ENCODE peak calls at places on chromosomes 6 and 20, in nine cellular contexts. One of them, this sample, is unnamed.

GRCh38 chr6:76052314-76052713 is 20.1 kb downstream of the IMPG1 start:
- DNase-seq in NT2/D1: no peak
- DNase-seq in ovary: no peak
- DNase-seq in CD8-positive, alpha-beta memory T cell: no peak
- DNase-seq in Panc1: no peak
- DNase-seq in colonic mucosa: no peak
- DNase-seq in right cardiac atrium: no peak
- DNase-seq in pancreas: no peak
- DNase-seq in cardiac muscle cell: no peak
- DNase-seq in this sample: no peak

GRCh38 chr6:162489406-162489976 is 238.1 kb downstream of the PRKN start:
- DNase-seq in NT2/D1: no peak
- DNase-seq in ovary: no peak
- DNase-seq in CD8-positive, alpha-beta memory T cell: no peak
- DNase-seq in Panc1: no peak
- DNase-seq in colonic mucosa: no peak
- DNase-seq in right cardiac atrium: no peak
- DNase-seq in pancreas: no peak
- DNase-seq in cardiac muscle cell: no peak
- DNase-seq in this sample: no peak

GRCh38 chr6:3196770-3197169 is 30.7 kb downstream of the TUBB2B start:
- DNase-seq in NT2/D1: no peak
- DNase-seq in ovary: no peak
- DNase-seq in CD8-positive, alpha-beta memory T cell: no peak
- DNase-seq in Panc1: no peak
- DNase-seq in colonic mucosa: no peak
- DNase-seq in right cardiac atrium: no peak
- DNase-seq in pancreas: no peak
- DNase-seq in cardiac muscle cell: no peak
- DNase-seq in this sample: no peak

GRCh38 chr6:82877213-82878195 is 188.1 kb downstream of the UBE3D start:
- DNase-seq in NT2/D1: no peak
- DNase-seq in ovary: no peak
- DNase-seq in CD8-positive, alpha-beta memory T cell: no peak
- DNase-seq in Panc1: no peak
- DNase-seq in colonic mucosa: no peak
- DNase-seq in right cardiac atrium: no peak
- DNase-seq in pancreas: no peak
- DNase-seq in cardiac muscle cell: no peak
- DNase-seq in this sample: no peak

GRCh38 chr6:135144678-135145508 is 36.2 kb upstream of the MYB start:
- DNase-seq in NT2/D1: no peak
- DNase-seq in ovary: no peak
- DNase-seq in CD8-positive, alpha-beta memory T cell: peak; percentile 17
- DNase-seq in Panc1: no peak
- DNase-seq in colonic mucosa: peak; percentile 33
- DNase-seq in right cardiac atrium: no peak
- DNase-seq in pancreas: no peak
- DNase-seq in cardiac muscle cell: peak; percentile 33
- DNase-seq in this sample: peak; percentile 56

GRCh38 chr6:168314948-168315347 is 4.6 kb downstream of the DACT2 start:
- DNase-seq in NT2/D1: no peak
- DNase-seq in ovary: no peak
- DNase-seq in CD8-positive, alpha-beta memory T cell: no peak
- DNase-seq in Panc1: no peak
- DNase-seq in colonic mucosa: no peak
- DNase-seq in right cardiac atrium: peak; percentile 73
- DNase-seq in pancreas: no peak
- DNase-seq in cardiac muscle cell: peak; percentile 17
- DNase-seq in this sample: no peak

GRCh38 chr6:56708810-56709597 is 66.3 kb upstream of the DST start:
- DNase-seq in NT2/D1: no peak
- DNase-seq in ovary: no peak
- DNase-seq in CD8-positive, alpha-beta memory T cell: no peak
- DNase-seq in Panc1: no peak
- DNase-seq in colonic mucosa: no peak
- DNase-seq in right cardiac atrium: no peak
- DNase-seq in pancreas: no peak
- DNase-seq in cardiac muscle cell: peak; percentile 69
- DNase-seq in this sample: peak; percentile 35

GRCh38 chr20:50995506-50995905 is 27.4 kb downstream of the KCNG1 start:
- DNase-seq in NT2/D1: no peak
- DNase-seq in ovary: no peak
- DNase-seq in CD8-positive, alpha-beta memory T cell: no peak
- DNase-seq in Panc1: no peak
- DNase-seq in colonic mucosa: no peak
- DNase-seq in right cardiac atrium: no peak
- DNase-seq in pancreas: no peak
- DNase-seq in cardiac muscle cell: no peak
- DNase-seq in this sample: no peak

GRCh38 chr6:137722749-137723272 is 144.2 kb upstream of the TNFAIP3 start:
- DNase-seq in NT2/D1: no peak
- DNase-seq in ovary: no peak
- DNase-seq in CD8-positive, alpha-beta memory T cell: no peak
- DNase-seq in Panc1: no peak
- DNase-seq in colonic mucosa: no peak
- DNase-seq in right cardiac atrium: no peak
- DNase-seq in pancreas: no peak
- DNase-seq in cardiac muscle cell: no peak
- DNase-seq in this sample: no peak

GRCh38 chr6:137723273-137724017 is 143.6 kb upstream of the TNFAIP3 start:
- DNase-seq in NT2/D1: no peak
- DNase-seq in ovary: no peak
- DNase-seq in CD8-positive, alpha-beta memory T cell: no peak
- DNase-seq in Panc1: no peak
- DNase-seq in colonic mucosa: peak; percentile 35
- DNase-seq in right cardiac atrium: no peak
- DNase-seq in pancreas: no peak
- DNase-seq in cardiac muscle cell: no peak
- DNase-seq in this sample: peak; percentile 93

GRCh38 chr6:137725949-137726348 is 141.1 kb upstream of the TNFAIP3 start:
- DNase-seq in NT2/D1: no peak
- DNase-seq in ovary: no peak
- DNase-seq in CD8-positive, alpha-beta memory T cell: no peak
- DNase-seq in Panc1: no peak
- DNase-seq in colonic mucosa: no peak
- DNase-seq in right cardiac atrium: no peak
- DNase-seq in pancreas: no peak
- DNase-seq in cardiac muscle cell: no peak
- DNase-seq in this sample: no peak

GRCh38 chr6:137724018-137724403 is 143.0 kb upstream of the TNFAIP3 start:
- DNase-seq in NT2/D1: no peak
- DNase-seq in ovary: no peak
- DNase-seq in CD8-positive, alpha-beta memory T cell: no peak
- DNase-seq in Panc1: no peak
- DNase-seq in colonic mucosa: no peak
- DNase-seq in right cardiac atrium: no peak
- DNase-seq in pancreas: no peak
- DNase-seq in cardiac muscle cell: no peak
- DNase-seq in this sample: peak; percentile 36

DNA sequence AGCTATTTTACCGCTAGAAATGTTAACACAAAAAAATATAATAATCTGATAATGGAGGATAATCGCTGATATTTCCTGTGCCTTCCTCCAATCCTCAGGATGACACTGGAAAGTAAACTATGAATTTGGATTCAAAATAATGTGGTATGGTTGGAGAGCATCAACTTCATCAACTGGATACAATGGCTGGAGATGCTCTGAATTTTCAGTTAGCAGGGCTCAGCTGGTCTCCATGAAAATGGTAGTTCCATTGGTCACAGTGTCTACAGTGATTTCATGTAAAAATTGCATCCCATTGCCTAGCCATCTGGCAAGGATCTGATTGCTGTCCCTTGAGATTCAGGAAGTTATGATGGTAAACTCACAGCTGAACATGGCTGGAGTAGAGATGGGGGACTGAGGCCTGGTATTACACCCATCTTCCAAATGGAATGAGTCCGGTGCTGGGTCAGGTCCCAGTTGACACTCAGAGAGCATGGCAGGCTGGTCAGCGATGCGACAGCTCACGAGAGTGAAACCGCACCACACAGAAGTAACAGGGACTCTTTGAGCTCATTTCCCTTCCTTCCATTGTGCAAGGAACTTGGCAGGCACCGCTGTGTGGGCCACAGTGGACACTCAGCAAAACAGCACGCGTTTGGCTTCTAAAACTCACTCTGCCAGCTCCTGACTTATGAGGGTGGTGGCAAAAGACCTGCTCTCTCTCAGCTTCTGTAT is 142.4 kb upstream of the TNFAIP3 start:
- DNase-seq in NT2/D1: no peak
- DNase-seq in ovary: no peak
- DNase-seq in CD8-positive, alpha-beta memory T cell: no peak
- DNase-seq in Panc1: no peak
- DNase-seq in colonic mucosa: no peak
- DNase-seq in right cardiac atrium: peak; percentile 77
- DNase-seq in pancreas: no peak
- DNase-seq in cardiac muscle cell: no peak
- DNase-seq in this sample: no peak
- H3K4me1 ChIP-seq in NT2/D1: no peaks in the 10 kb centered on the region
- H3K4me1 ChIP-seq in ovary: peaks cover 2% of the 10 kb centered on the region
- H3K4me1 ChIP-seq in CD8-positive, alpha-beta memory T cell: peaks cover 7% of the 10 kb centered on the region
- H3K4me1 ChIP-seq in Panc1: no peaks in the 10 kb centered on the region
- H3K4me1 ChIP-seq in colonic mucosa: no peaks in the 10 kb centered on the region
- H3K4me1 ChIP-seq in right cardiac atrium: peaks cover 2% of the 10 kb centered on the region
- H3K4me1 ChIP-seq in pancreas: no peaks in the 10 kb centered on the region
- H3K4me1 ChIP-seq in cardiac muscle cell: peaks cover 9% of the 10 kb centered on the region
- H3K4me1 ChIP-seq in this sample: peaks cover 3% of the 10 kb centered on the region

GRCh38 chr6:45394586-45395095 is 16.9 kb upstream of the SUPT3H start:
- DNase-seq in NT2/D1: no peak
- DNase-seq in ovary: no peak
- DNase-seq in CD8-positive, alpha-beta memory T cell: no peak
- DNase-seq in Panc1: no peak
- DNase-seq in colonic mucosa: no peak
- DNase-seq in right cardiac atrium: no peak
- DNase-seq in pancreas: no peak
- DNase-seq in cardiac muscle cell: no peak
- DNase-seq in this sample: no peak

GRCh38 chr6:45400021-45400420 is 22.3 kb upstream of the SUPT3H start:
- DNase-seq in NT2/D1: no peak
- DNase-seq in ovary: no peak
- DNase-seq in CD8-positive, alpha-beta memory T cell: no peak
- DNase-seq in Panc1: no peak
- DNase-seq in colonic mucosa: no peak
- DNase-seq in right cardiac atrium: no peak
- DNase-seq in pancreas: no peak
- DNase-seq in cardiac muscle cell: no peak
- DNase-seq in this sample: no peak

GRCh38 chr6:45398075-45398817 is 20.5 kb upstream of the SUPT3H start:
- DNase-seq in NT2/D1: no peak
- DNase-seq in ovary: no peak
- DNase-seq in CD8-positive, alpha-beta memory T cell: no peak
- DNase-seq in Panc1: no peak
- DNase-seq in colonic mucosa: no peak
- DNase-seq in right cardiac atrium: no peak
- DNase-seq in pancreas: no peak
- DNase-seq in cardiac muscle cell: no peak
- DNase-seq in this sample: no peak
- H3K4me1 ChIP-seq in NT2/D1: no peaks in the 10 kb centered on the region
- H3K4me1 ChIP-seq in ovary: no peaks in the 10 kb centered on the region
- H3K4me1 ChIP-seq in CD8-positive, alpha-beta memory T cell: no peaks in the 10 kb centered on the region
- H3K4me1 ChIP-seq in Panc1: no peaks in the 10 kb centered on the region
- H3K4me1 ChIP-seq in colonic mucosa: no peaks in the 10 kb centered on the region
- H3K4me1 ChIP-seq in right cardiac atrium: no peaks in the 10 kb centered on the region
- H3K4me1 ChIP-seq in pancreas: no peaks in the 10 kb centered on the region
- H3K4me1 ChIP-seq in cardiac muscle cell: no peaks in the 10 kb centered on the region
- H3K4me1 ChIP-seq in this sample: no peaks in the 10 kb centered on the region

DNA sequence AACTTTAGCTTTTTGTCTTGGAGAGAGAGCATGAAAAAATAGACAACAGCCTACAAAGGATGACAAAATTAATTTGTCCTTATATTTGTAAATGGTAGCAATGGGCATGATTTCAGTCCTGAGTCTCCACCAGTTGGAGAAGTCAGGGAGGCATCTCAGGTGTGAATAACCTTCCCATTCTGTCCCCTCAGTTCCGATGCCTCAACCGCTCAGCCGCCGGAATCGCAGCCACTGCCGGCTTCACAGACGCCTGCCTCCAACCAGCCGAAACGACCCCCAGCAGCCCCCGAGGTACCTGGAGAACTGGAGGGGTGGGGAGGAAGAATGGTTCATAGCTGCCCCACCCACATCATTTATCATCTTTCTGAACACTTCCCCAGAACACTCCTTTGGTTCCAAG is 3.6 kb downstream of the PRRC2A start:
- DNase-seq in NT2/D1: no peak
- DNase-seq in ovary: no peak
- DNase-seq in CD8-positive, alpha-beta memory T cell: no peak
- DNase-seq in Panc1: no peak
- DNase-seq in colonic mucosa: no peak
- DNase-seq in right cardiac atrium: no peak
- DNase-seq in pancreas: no peak
- DNase-seq in cardiac muscle cell: no peak
- DNase-seq in this sample: peak; percentile 43
- H3K4me1 ChIP-seq in NT2/D1: peaks cover 6% of the 10 kb centered on the region
- H3K4me1 ChIP-seq in ovary: peaks cover 1% of the 10 kb centered on the region
- H3K4me1 ChIP-seq in CD8-positive, alpha-beta memory T cell: peaks cover 17% of the 10 kb centered on the region
- H3K4me1 ChIP-seq in Panc1: peaks cover 12% of the 10 kb centered on the region
- H3K4me1 ChIP-seq in colonic mucosa: peaks cover 4% of the 10 kb centered on the region
- H3K4me1 ChIP-seq in right cardiac atrium: no peaks in the 10 kb centered on the region
- H3K4me1 ChIP-seq in pancreas: peaks cover 4% of the 10 kb centered on the region
- H3K4me1 ChIP-seq in cardiac muscle cell: peaks cover 4% of the 10 kb centered on the region
- H3K4me1 ChIP-seq in this sample: no peaks in the 10 kb centered on the region

GRCh38 chr20:62376112-62377063 is 9.3 kb upstream of the LAMA5 start:
- DNase-seq in NT2/D1: peak; percentile 87
- DNase-seq in ovary: peak; percentile 78
- DNase-seq in CD8-positive, alpha-beta memory T cell: no peak
- DNase-seq in Panc1: no peak
- DNase-seq in colonic mucosa: no peak
- DNase-seq in right cardiac atrium: peak; percentile 85
- DNase-seq in pancreas: no peak
- DNase-seq in cardiac muscle cell: peak; percentile 94
- DNase-seq in this sample: no peak

GRCh38 chr20:62371588-62372041 is 4.5 kb upstream of the LAMA5 start:
- DNase-seq in NT2/D1: no peak
- DNase-seq in ovary: no peak
- DNase-seq in CD8-positive, alpha-beta memory T cell: no peak
- DNase-seq in Panc1: no peak
- DNase-seq in colonic mucosa: no peak
- DNase-seq in right cardiac atrium: no peak
- DNase-seq in pancreas: no peak
- DNase-seq in cardiac muscle cell: no peak
- DNase-seq in this sample: no peak

GRCh38 chr20:62372042-62372993 is 5.2 kb upstream of the LAMA5 start:
- DNase-seq in NT2/D1: no peak
- DNase-seq in ovary: no peak
- DNase-seq in CD8-positive, alpha-beta memory T cell: no peak
- DNase-seq in Panc1: no peak
- DNase-seq in colonic mucosa: no peak
- DNase-seq in right cardiac atrium: peak; percentile 45
- DNase-seq in pancreas: no peak
- DNase-seq in cardiac muscle cell: no peak
- DNase-seq in this sample: no peak

GRCh38 chr20:62377064-62377461 is 9.8 kb upstream of the RPS21 start:
- DNase-seq in NT2/D1: no peak
- DNase-seq in ovary: no peak
- DNase-seq in CD8-positive, alpha-beta memory T cell: no peak
- DNase-seq in Panc1: no peak
- DNase-seq in colonic mucosa: no peak
- DNase-seq in right cardiac atrium: no peak
- DNase-seq in pancreas: no peak
- DNase-seq in cardiac muscle cell: no peak
- DNase-seq in this sample: no peak

DNA sequence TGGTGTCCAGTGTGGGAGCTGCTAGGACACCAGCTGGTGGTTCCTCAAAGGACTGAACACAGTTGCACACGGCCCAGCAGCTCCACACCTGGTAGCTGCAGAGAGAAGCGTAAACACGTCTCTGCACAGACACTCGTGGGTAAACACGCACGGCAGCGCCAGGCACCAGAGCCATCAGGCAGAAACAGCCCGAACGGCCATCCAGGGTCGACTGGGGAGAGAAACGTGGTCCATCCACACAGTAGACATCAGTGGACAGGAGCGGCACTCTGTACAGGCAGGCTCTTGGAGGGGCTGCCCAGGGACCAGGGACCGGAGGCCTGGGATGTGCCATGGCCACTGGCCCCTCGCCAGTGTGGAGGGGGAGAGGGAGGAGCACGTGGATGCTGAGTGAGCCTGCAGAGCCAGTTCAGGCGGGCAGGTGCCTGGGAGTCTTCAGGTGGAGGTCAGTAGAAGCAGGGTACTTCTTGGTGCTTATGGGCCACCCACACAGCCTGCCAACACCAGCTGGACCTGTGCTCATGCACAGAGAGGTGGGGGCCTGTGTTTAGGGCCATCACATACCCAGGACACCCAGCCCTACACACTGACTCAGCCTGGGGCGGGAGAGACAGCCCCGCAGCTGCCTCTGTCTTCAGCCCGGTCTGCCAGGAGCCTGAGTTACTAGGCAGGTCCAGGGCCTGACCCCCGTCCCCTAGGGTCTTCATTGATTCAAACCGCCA is 7.5 kb upstream of the LAMA5 start:
- DNase-seq in NT2/D1: no peak
- DNase-seq in ovary: no peak
- DNase-seq in CD8-positive, alpha-beta memory T cell: no peak
- DNase-seq in Panc1: no peak
- DNase-seq in colonic mucosa: no peak
- DNase-seq in right cardiac atrium: no peak
- DNase-seq in pancreas: no peak
- DNase-seq in cardiac muscle cell: no peak
- DNase-seq in this sample: no peak
- H3K4me1 ChIP-seq in NT2/D1: peaks cover 39% of the 10 kb centered on the region
- H3K4me1 ChIP-seq in ovary: peaks cover 20% of the 10 kb centered on the region
- H3K4me1 ChIP-seq in CD8-positive, alpha-beta memory T cell: no peaks in the 10 kb centered on the region
- H3K4me1 ChIP-seq in Panc1: peaks cover 76% of the 10 kb centered on the region
- H3K4me1 ChIP-seq in colonic mucosa: no peaks in the 10 kb centered on the region
- H3K4me1 ChIP-seq in right cardiac atrium: no peaks in the 10 kb centered on the region
- H3K4me1 ChIP-seq in pancreas: no peaks in the 10 kb centered on the region
- H3K4me1 ChIP-seq in cardiac muscle cell: peaks cover 36% of the 10 kb centered on the region
- H3K4me1 ChIP-seq in this sample: no peaks in the 10 kb centered on the region